ENCODE peak calls at places on chromosomes 5 and 9, in five cellular contexts. X is fibroblast of lung, M is HCT116, J is mammary epithelial cell, E is GM23248. Z is an unnamed sample.

GRCh38 chr5:123647066-123647465 is 135.1 kb downstream of the CSNK1G3 start:
- DNase-seq in X (no peak), M (no peak), J (no peak), E (no peak), Z (no peak)

GRCh38 chr9:124929464-124929863 is 11.4 kb downstream of the GOLGA1 start:
- DNase-seq in X (no peak), M (no peak), J (no peak), E (no peak), Z (no peak)

GRCh38 chr5:157820593-157821252 is 38.2 kb downstream of the CLINT1 start:
- DNase-seq in X (peak; percentile 75), M (peak; percentile 26), J (peak; percentile 14), E (peak; percentile 79), Z (peak; percentile 80)

GRCh38 chr9:91131433-91131839 is 230.3 kb downstream of the AUH start:
- DNase-seq in X (peak; percentile 100), M (peak; percentile 61), J (peak; percentile 97), E (peak; percentile 97), Z (peak; percentile 72)

GRCh38 chr9:133619791-133620190 is 10.6 kb upstream of the FAM163B start:
- DNase-seq in X (no peak), M (no peak), J (no peak), E (no peak), Z (no peak)

GRCh38 chr5:79935992-79936643 is 54.9 kb downstream of the MTX3 start:
- DNase-seq in X (peak; percentile 74), M (no peak), J (no peak), E (peak; percentile 82), Z (no peak)

GRCh38 chr9:8071445-8071798 is 271.8 kb upstream of the DMAC1 start:
- DNase-seq in X (no peak), M (no peak), J (no peak), E (no peak), Z (no peak)

GRCh38 chr9:38417003-38417965 is 7.0 kb downstream of the IGFBPL1 start:
- DNase-seq in X (no peak), M (peak; percentile 35), J (peak; percentile 17), E (peak; percentile 29), Z (peak; percentile 17)

GRCh38 chr9:130632081-130632710 is 32.2 kb upstream of the PRDM12 start:
- DNase-seq in X (no peak), M (no peak), J (no peak), E (no peak), Z (no peak)

GRCh38 chr9:21031818-21032203 is 371 bp upstream of the HACD4 start:
- DNase-seq in X (no peak), M (no peak), J (no peak), E (no peak), Z (no peak)

GRCh38 chr9:133238272-133238850 is 29.3 kb upstream of the OBP2B start:
- DNase-seq in X (peak; percentile 6), M (peak; percentile 67), J (no peak), E (peak; percentile 54), Z (peak; percentile 47)

GRCh38 chr5:112626715-112627114 is 111.0 kb upstream of the APC start:
- DNase-seq in X (no peak), M (no peak), J (no peak), E (no peak), Z (no peak)

GRCh38 chr5:112630246-112631009 is 107.3 kb upstream of the APC start:
- DNase-seq in X (no peak), M (no peak), J (no peak), E (peak; percentile 8), Z (no peak)

GRCh38 chr5:112625586-112625985 is 112.1 kb upstream of the APC start:
- DNase-seq in X (no peak), M (no peak), J (no peak), E (no peak), Z (no peak)

GRCh38 chr5:112628219-112628618 is 109.5 kb upstream of the APC start:
- DNase-seq in X (no peak), M (no peak), J (no peak), E (no peak), Z (no peak)

DNA sequence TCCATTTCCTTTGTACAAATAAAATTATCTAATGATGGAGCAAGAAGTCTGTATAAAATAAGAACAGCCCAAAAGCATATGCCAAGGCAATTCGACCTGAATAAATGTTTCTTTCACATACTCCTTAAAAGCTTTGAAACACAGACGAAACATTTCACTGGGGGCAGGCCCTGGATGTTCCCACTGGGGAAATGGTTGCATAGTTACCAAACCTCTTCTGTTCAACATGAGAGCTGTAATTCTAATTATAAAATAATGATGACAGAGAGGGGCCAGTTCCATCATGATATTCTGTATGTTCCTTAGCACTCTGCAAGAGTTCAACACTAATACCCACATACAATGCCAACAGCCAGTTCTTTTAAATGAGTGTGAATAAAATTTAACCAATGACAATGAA is 111.6 kb upstream of the APC start:
- DNase-seq in X (no peak), M (no peak), J (no peak), E (no peak), Z (no peak)
- TF ChIP-seq EZH2 in X (no peak), M (no peak), J (no peak), E (no peak), Z (no peak)

GRCh38 chr5:32446660-32447059 is 2.1 kb upstream of the ZFR start:
- DNase-seq in X (no peak), M (no peak), J (no peak), E (no peak), Z (no peak)

GRCh38 chr5:32444191-32444945 is at the start of gene ZFR:
- DNase-seq in X (peak; percentile 86), M (peak; percentile 69), J (peak; percentile 81), E (peak; percentile 92), Z (peak; percentile 92)

GRCh38 chr5:32443541-32444190 is 874 bp downstream of the ZFR start:
- DNase-seq in X (peak; percentile 33), M (no peak), J (peak; percentile 41), E (peak; percentile 71), Z (peak; percentile 65)

GRCh38 chr5:32445831-32446614 is 1.5 kb upstream of the ZFR start:
- DNase-seq in X (no peak), M (no peak), J (peak; percentile 65), E (no peak), Z (no peak)

DNA sequence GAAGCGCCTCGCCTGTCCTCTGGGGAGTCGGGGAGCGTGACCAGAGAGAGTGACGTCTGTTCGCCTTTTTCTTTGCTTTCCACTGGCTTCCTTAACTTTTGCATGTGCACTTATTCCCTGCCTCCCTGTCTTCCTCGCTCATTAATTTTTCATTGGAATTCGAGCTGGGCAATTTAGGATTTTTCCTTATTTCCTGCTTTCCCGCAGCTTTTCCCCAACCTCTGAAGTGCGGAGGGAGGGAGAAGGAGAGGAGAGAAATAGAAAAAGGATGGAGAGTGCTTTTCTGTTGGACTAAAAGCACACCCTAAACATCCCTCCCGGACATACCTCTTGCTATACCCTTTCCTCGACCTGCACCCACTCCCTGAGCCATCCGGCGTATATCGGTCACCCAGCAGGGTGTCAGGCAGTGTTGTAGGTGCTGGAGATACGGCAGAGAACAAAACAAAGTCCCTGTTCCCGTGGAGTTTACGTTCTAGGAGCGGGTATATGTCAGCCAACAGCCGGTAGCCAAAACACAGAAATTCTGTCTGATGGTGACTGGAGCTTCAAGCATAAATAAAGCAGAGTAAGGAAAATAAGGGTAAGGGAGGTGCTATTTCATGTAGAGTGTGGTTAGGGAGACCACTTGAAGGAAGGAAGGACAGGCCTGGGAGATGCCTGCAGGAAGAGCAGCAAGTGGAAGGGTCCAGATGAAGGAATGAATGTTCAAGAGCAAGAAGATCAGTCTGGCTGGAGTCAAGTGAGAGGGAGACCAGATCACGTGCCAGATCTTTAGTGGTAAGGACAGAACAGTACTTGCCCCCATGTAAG is 612 bp upstream of the ZFR start:
- DNase-seq in X (no peak), M (no peak), J (no peak), E (no peak), Z (no peak)
- TF ChIP-seq EZH2 in X (no peak), M (no peak), J (no peak), E (no peak), Z (no peak)

GRCh38 chr9:114286146-114286679 is 36.7 kb upstream of the ORM1 start:
- DNase-seq in X (no peak), M (no peak), J (no peak), E (no peak), Z (no peak)

GRCh38 chr9:114287001-114287762 is 35.7 kb upstream of the ORM1 start:
- DNase-seq in X (no peak), M (no peak), J (no peak), E (no peak), Z (no peak)

GRCh38 chr9:114283551-114284111 is 39.3 kb upstream of the ORM1 start:
- DNase-seq in X (no peak), M (no peak), J (no peak), E (no peak), Z (no peak)

GRCh38 chr9:114284316-114285060 is 38.4 kb upstream of the ORM1 start:
- DNase-seq in X (no peak), M (no peak), J (no peak), E (no peak), Z (no peak)

DNA sequence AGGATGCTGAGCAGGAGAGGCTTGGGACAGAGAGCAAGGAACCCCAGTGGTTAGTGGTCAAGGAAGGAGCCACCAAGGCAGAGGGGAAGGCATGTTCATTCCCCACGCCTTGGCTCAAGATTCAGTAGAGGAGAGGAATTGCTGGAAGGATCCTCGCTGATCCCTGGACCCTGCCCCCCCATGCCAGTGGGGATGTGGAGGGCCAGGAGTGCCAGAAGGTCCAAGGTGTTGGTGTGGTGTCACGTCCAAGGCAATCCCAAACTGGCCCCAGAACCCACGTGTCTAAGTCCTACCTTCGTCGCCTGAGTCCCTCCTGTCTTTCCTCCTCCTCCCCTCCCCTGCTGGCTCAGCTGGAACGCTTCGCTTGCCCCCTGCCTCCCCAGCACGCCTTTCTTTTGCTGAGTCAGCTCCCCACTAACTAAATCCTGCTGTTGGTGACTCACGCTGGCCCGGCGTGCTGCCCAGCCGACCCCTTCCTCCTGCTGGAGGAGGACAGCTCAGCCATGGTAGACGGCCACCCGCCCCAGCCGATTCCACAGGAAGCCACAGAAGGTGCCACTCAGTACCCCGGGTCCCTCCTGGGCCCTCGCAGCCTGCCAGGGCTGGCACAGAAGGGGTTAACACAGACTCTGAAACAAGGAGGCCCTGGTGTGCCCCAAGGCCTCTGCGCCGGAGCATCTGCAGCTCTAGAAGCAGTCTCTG is 37.6 kb upstream of the ORM1 start:
- DNase-seq in X (peak; percentile 93), M (no peak), J (no peak), E (peak; percentile 93), Z (peak; percentile 37)
- TF ChIP-seq EZH2 in X (no peak), M (no peak), J (no peak), E (no peak), Z (no peak)

DNA sequence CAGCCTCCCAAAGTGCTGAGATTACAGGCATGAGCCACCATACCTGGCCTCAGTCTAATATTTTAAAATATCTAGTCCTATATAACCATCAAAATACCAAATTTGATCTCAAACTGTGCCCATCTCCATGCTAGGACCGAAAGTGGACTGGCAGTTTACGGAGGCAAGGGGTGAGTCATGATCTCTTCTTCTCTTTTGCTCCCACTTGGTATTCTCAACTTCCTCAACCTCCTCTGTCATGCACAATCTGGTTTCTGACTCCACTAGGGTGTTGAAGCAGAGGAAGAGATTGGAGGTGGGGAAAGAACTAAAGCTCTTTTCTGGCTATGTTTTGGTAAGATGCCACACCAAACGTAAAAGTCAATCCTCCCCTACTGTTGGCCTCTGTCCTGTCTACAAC is 55.9 kb upstream of the CEMIP2 start:
- DNase-seq in X (no peak), M (no peak), J (no peak), E (no peak), Z (no peak)
- TF ChIP-seq EZH2 in X (no peak), M (no peak), J (no peak), E (no peak), Z (no peak)

Z was measured in endothelial cell of umbilical vein.